ENCODE peak calls at places on chromosomes 13 and 19, in eight cellular contexts. Q is adrenal gland, W is esophagus squamous epithelium, H is body of pancreas, K is sigmoid colon, R is A549, Z is suprapubic skin, U is transverse colon. V is an unnamed sample.

GRCh38 chr13:113493315-113493951 is 2.9 kb upstream of the DCUN1D2 start:
- DNase-seq in Q (peak), Z (no peak), W (no peak), U (no peak), H (no peak), R (peak), K (no peak), V (peak)

GRCh38 chr13:98133949-98134348 is 8.9 kb upstream of the FARP1 start:
- DNase-seq in W (no peak), R (no peak), K (no peak), U (no peak), Z (no peak), H (no peak), Q (no peak), V (no peak)

GRCh38 chr13:110886475-110887241 is 28.2 kb downstream of the ANKRD10 start:
- DNase-seq in U (no peak), Z (no peak), R (no peak), W (no peak), K (no peak), H (no peak), Q (no peak), V (no peak)

GRCh38 chr13:25874907-25875306 is 176.9 kb downstream of the SHISA2 start:
- DNase-seq in Q (no peak), U (peak), K (no peak), W (no peak), R (no peak), H (no peak), Z (no peak), V (no peak)

GRCh38 chr13:105202384-105202783 is 1333.1 kb downstream of the EFNB2 start:
- DNase-seq in Z (no peak), U (no peak), H (no peak), R (no peak), K (no peak), W (no peak), Q (no peak), V (no peak)

GRCh38 chr13:22927008-22927393 is 253.8 kb upstream of the SGCG start:
- DNase-seq in Z (peak), U (no peak), W (no peak), H (no peak), R (no peak), K (no peak), Q (no peak), V (no peak)

GRCh38 chr13:35140831-35141230 is 198.8 kb downstream of the NBEA start:
- DNase-seq in R (no peak), H (no peak), Q (no peak), W (no peak), K (no peak), Z (no peak), U (no peak), V (no peak)

GRCh38 chr13:72864142-72865035 is 82.5 kb downstream of the PIBF1 start:
- DNase-seq in R (no peak), U (no peak), K (no peak), Z (no peak), H (no peak), W (no peak), Q (no peak), V (no peak)

GRCh38 chr13:110199046-110199831 is 107.7 kb downstream of the COL4A1 start:
- DNase-seq in Q (no peak), H (no peak), R (no peak), W (no peak), Z (no peak), K (no peak), U (no peak), V (no peak)

GRCh38 chr19:42542791-42543190 is 14.5 kb upstream of the CEACAM1 start:
- DNase-seq in H (no peak), U (no peak), Z (peak), Q (no peak), K (no peak), R (no peak), W (no peak), V (no peak)

GRCh38 chr13:99227331-99227900 is 26.8 kb downstream of the UBAC2 start:
- DNase-seq in H (no peak), K (no peak), Q (no peak), Z (no peak), W (no peak), U (no peak), R (no peak), V (no peak)

GRCh38 chr13:112651306-112651705 is 38.5 kb upstream of the ATP11A start:
- DNase-seq in Q (peak), W (no peak), U (no peak), H (no peak), Z (no peak), R (no peak), K (no peak), V (no peak)

GRCh38 chr19:29311391-29311790 is 98.4 kb upstream of the UQCRFS1 start:
- DNase-seq in R (no peak), K (no peak), U (no peak), H (no peak), Z (no peak), Q (no peak), W (no peak), V (no peak)

GRCh38 chr13:86810385-86810784 is 860.8 kb upstream of the SLITRK5 start:
- DNase-seq in K (no peak), Q (no peak), R (no peak), Z (no peak), W (no peak), U (no peak), H (no peak), V (no peak)

GRCh38 chr19:58571575-58571947 is 1.6 kb downstream of the MZF1 start:
- DNase-seq in H (peak), R (no peak), Z (peak), K (peak), Q (peak), U (peak), W (no peak), V (no peak)

GRCh38 chr19:58569943-58570670 is 3.0 kb downstream of the MZF1 start:
- DNase-seq in Q (peak), H (peak), Z (peak), K (peak), R (no peak), U (peak), W (no peak), V (no peak)

GRCh38 chr19:58569191-58569942 is 3.8 kb downstream of the MZF1 start:
- DNase-seq in R (no peak), U (peak), Q (peak), H (peak), K (peak), Z (peak), W (no peak), V (no peak)

GRCh38 chr19:58572026-58572817 is 913 bp downstream of the MZF1 start:
- DNase-seq in W (no peak), U (no peak), R (no peak), H (no peak), K (peak), Z (peak), Q (no peak), V (no peak)

DNA sequence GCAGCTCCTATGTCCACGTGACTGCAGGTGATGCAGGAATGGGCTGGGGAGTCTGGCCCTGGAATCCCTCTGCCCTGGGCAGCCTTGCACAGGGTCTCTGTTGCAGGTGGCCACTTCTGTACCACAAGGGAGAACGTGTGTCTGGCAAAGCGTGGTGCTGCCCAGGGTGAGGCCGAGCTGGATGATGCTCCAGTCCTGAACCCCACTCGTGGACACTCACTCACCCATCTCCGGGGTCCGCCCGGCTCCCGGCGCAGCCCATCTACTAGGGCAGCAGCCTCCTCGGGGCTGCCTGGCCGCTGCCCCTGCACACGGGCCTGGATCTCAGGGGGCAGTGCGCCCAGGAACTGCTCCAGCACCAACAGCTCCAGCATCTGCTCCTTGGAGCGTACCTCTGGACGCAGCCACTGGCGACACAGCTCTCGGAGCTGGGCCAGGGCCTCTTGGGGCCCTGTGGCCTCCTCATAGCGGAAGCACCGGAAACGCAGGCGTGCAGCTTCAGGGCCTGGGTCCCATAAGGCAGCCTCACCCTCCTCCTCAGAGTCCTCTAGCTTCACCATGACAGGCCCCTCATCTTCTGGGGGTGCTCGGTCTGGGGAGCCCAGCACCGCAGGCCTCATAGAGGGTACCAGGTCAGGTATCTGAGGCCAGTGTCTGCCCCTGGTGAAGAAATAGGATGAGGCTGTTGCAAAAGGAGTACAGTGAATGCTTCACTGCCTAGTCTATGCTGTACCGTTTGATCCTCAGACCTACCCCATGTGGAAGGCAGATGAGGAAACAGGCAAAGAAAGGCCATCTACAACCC is 2.2 kb downstream of the MZF1 start:
- DNase-seq in U (peak), W (no peak), R (no peak), H (peak), Z (peak), K (peak), Q (peak), V (no peak)
- TF ChIP-seq POLR2A in U (no peak), W (no peak), R (no peak), H (no peak), Z (no peak), K (no peak), Q (no peak), V (no peak)

GRCh38 chr13:44141725-44142539 is 231.7 kb upstream of the SERP2 start:
- DNase-seq in K (peak), Q (peak), W (peak), U (peak), Z (peak), H (peak), R (peak), V (peak)
- TF ChIP-seq POLR2A in K (peak), Q (peak), W (no peak), U (peak), Z (peak), H (peak), R (peak), V (peak)

DNA sequence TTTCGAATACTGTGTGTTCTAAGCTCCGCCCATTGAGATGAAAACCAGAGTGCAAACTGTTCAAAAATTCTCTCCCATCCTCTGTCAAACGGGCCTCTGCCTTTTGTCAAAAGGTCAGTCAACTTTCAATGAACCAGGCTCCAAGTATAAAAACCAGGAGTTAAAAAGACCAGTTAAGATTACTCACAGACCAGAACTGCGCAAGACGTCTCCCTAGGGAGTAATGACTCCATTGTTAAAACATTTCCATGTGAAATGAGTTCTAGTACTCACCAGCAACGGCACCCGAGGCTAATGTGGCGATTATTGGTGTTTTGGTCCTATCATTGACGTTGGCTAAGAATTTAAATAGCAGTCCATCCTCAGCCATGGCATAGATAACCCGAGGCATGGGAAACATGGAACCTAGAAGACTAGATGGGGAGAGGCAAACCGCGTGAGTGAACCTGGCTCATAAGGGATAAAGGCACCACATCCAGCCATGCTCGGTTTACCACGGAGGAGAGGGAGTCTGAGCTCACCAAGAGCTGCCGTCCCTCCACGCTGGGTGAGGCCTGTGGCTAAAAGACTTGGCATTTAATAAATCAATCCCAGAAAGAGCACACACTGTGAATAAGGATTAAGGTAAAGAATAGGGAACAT is 73.3 kb downstream of the SLC7A1 start:
- DNase-seq in H (no peak), U (no peak), Z (no peak), Q (no peak), W (no peak), R (no peak), K (no peak), V (no peak)
- TF ChIP-seq POLR2A in H (no peak), U (no peak), Z (no peak), Q (no peak), W (no peak), R (no peak), K (no peak), V (no peak)

GRCh38 chr19:49151339-49152217 is 3.6 kb downstream of the HRC start:
- DNase-seq in Q (peak), H (peak), K (peak), Z (peak), U (peak), W (no peak), R (peak), V (peak)

GRCh38 chr19:49149652-49150105 is 5.5 kb downstream of the HRC start:
- DNase-seq in Q (peak), U (peak), W (no peak), R (peak), H (peak), Z (peak), K (peak), V (peak)

GRCh38 chr19:49150944-49151243 is 4.3 kb downstream of the HRC start:
- DNase-seq in R (no peak), H (no peak), Z (no peak), W (no peak), U (no peak), Q (no peak), K (no peak), V (no peak)

GRCh38 chr19:49148784-49149651 is 6.2 kb downstream of the HRC start:
- DNase-seq in Z (peak), U (peak), W (no peak), K (peak), R (peak), Q (peak), H (peak), V (peak)

DNA sequence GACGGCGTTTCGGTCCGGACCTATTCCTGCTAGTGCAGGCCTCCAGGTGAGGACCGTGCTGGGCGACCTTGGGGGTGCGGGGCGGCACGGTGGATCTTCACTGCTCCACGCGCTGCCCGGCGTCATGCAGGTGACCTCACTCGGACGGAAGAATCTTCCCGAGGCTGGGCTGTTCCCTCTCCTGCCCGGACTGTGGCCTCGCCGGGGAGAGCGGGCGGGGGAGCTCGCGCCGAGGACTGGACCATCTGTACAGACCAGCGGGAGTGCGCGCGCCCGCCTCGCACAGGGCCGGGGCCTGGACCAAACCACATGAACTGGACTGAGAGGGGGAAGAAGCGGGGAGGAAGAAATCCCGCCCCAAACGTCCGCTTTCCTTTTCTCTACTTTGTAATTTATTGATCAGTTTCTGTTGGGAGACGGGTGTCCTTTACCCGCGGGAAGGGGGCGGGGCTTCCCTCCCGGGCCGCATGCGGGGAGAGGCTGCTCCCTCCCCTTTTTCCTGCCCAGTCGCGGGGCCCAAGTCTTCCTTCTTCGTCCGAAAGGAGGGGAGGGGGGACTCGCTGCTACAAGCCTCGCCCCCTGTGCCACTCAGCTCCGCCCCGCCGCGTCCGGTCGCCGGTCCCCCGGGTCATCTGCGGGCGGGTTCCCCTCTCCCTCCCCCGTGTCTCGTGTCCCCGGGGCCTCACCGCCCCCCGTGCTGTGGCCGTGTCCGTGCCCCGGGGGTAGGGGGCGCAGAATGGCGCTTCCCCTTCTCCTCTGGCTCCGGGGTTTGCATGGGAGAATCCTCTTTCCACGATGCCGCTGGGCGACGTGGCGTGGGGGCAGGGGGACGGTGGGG is 4.9 kb downstream of the HRC start:
- DNase-seq in Z (peak), K (peak), H (peak), W (no peak), R (peak), Q (peak), U (peak), V (peak)
- TF ChIP-seq POLR2A in Z (no peak), K (peak), H (peak), W (no peak), R (peak), Q (peak), U (peak), V (peak)

GRCh38 chr19:55255618-55256423 is 3.0 kb downstream of the PPP6R1 start:
- DNase-seq in K (no peak), Q (no peak), H (no peak), U (peak), Z (peak), R (peak), W (no peak), V (no peak)

GRCh38 chr19:55256562-55257460 is 2.0 kb downstream of the PPP6R1 start:
- DNase-seq in W (no peak), U (no peak), R (no peak), Z (no peak), K (no peak), Q (no peak), H (no peak), V (no peak)

GRCh38 chr19:55258828-55259539 is at the start of gene PPP6R1:
- DNase-seq in H (peak), Z (peak), Q (peak), U (peak), W (peak), R (peak), K (peak), V (peak)

GRCh38 chr19:55258476-55258827 is 365 bp downstream of the PPP6R1 start:
- DNase-seq in U (no peak), K (no peak), H (no peak), Q (no peak), Z (peak), R (no peak), W (no peak), V (no peak)

GRCh38 chr19:55257461-55258411 is 1.1 kb downstream of the PPP6R1 start:
- DNase-seq in Z (peak), K (no peak), U (no peak), Q (no peak), W (no peak), R (no peak), H (peak), V (no peak)
- TF ChIP-seq POLR2A in Z (no peak), K (no peak), U (no peak), Q (no peak), W (no peak), R (no peak), H (no peak), V (no peak)

GRCh38 chr13:40406405-40407138 is 259.9 kb downstream of the FOXO1 start:
- DNase-seq in K (no peak), W (no peak), H (no peak), Q (no peak), U (no peak), R (peak), Z (no peak), V (no peak)

GRCh38 chr13:40403509-40404241 is 262.8 kb downstream of the FOXO1 start:
- DNase-seq in Q (no peak), K (no peak), H (no peak), Z (no peak), U (no peak), R (no peak), W (no peak), V (no peak)

GRCh38 chr13:40402931-40403412 is 263.5 kb downstream of the FOXO1 start:
- DNase-seq in Q (peak), R (peak), W (no peak), Z (no peak), U (no peak), K (peak), H (no peak), V (no peak)

GRCh38 chr13:40404967-40405716 is 261.3 kb downstream of the FOXO1 start:
- DNase-seq in Q (no peak), R (no peak), U (no peak), W (no peak), Z (no peak), K (no peak), H (no peak), V (no peak)

GRCh38 chr13:40404407-40404806 is 262.0 kb downstream of the FOXO1 start:
- DNase-seq in H (no peak), Z (no peak), W (no peak), K (peak), Q (no peak), U (no peak), R (no peak), V (no peak)
- TF ChIP-seq POLR2A in H (no peak), Z (no peak), W (no peak), K (no peak), Q (no peak), U (no peak), R (no peak), V (no peak)

DNA sequence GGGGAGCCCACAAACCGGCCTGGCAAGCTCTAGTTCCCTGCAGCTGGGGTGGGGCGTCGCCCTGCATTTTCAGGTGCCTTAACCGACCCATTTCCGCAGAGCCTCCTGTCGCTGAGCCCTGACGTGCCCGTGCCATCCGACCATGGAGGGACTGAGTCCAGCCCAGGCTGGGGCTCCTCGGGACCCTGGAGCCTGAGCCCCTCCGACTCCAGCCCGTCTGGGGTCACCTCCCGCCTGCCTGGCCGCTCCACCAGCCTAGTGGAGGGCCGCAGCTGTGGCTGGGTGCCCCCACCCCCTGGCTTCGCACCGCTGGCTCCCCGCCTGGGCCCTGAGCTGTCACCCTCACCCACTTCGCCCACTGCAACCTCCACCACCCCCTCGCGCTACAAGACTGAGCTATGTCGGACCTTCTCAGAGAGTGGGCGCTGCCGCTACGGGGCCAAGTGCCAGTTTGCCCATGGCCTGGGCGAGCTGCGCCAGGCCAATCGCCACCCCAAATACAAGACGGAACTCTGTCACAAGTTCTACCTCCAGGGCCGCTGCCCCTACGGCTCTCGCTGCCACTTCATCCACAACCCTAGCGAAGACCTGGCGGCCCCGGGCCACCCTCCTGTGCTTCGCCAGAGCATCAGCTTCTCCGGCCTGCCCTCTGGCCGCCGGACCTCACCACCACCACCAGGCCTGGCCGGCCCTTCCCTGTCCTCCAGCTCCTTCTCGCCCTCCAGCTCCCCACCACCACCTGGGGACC is 1.2 kb downstream of the ZFP36 start:
- DNase-seq in K (peak), Z (peak), H (peak), R (no peak), W (no peak), U (peak), Q (no peak), V (peak)
- TF ChIP-seq POLR2A in K (no peak), Z (peak), H (peak), R (no peak), W (no peak), U (peak), Q (peak), V (peak)